ENCODE peak calls at places on chromosomes 6 and 20, in six cellular contexts. One of them, this sample, is unnamed.

GRCh38 chr20:35757098-35757705 is 14.6 kb upstream of the PHF20 start:
- DNase-seq in mesenchymal stem cell: peak; percentile 60
- DNase-seq in H1: no peak
- DNase-seq in IMR-90: no peak
- DNase-seq in H9: no peak
- DNase-seq in trophoblast cell: no peak
- DNase-seq in this sample: no peak

GRCh38 chr6:144265061-144265357 is 20.1 kb upstream of the UTRN start:
- DNase-seq in mesenchymal stem cell: peak; percentile 30
- DNase-seq in H1: no peak
- DNase-seq in IMR-90: peak; percentile 35
- DNase-seq in H9: no peak
- DNase-seq in trophoblast cell: peak; percentile 79
- DNase-seq in this sample: no peak

GRCh38 chr6:157314705-157315321 is 8.5 kb downstream of the TMEM242 start:
- DNase-seq in mesenchymal stem cell: peak; percentile 76
- DNase-seq in H1: no peak
- DNase-seq in IMR-90: peak; percentile 85
- DNase-seq in H9: no peak
- DNase-seq in trophoblast cell: peak; percentile 53
- DNase-seq in this sample: peak; percentile 44

GRCh38 chr6:80690611-80691090 is 584.2 kb downstream of the BCKDHB start:
- DNase-seq in mesenchymal stem cell: peak; percentile 92
- DNase-seq in H1: no peak
- DNase-seq in IMR-90: peak; percentile 51
- DNase-seq in H9: no peak
- DNase-seq in trophoblast cell: no peak
- DNase-seq in this sample: no peak

GRCh38 chr6:35087361-35088280 is 53.5 kb downstream of the TCP11 start:
- DNase-seq in mesenchymal stem cell: no peak
- DNase-seq in H1: no peak
- DNase-seq in IMR-90: no peak
- DNase-seq in H9: peak; percentile 20
- DNase-seq in trophoblast cell: no peak
- DNase-seq in this sample: no peak

GRCh38 chr6:112254921-112255320 is 554 bp upstream of the LAMA4 start:
- DNase-seq in mesenchymal stem cell: no peak
- DNase-seq in H1: no peak
- DNase-seq in IMR-90: no peak
- DNase-seq in H9: no peak
- DNase-seq in trophoblast cell: no peak
- DNase-seq in this sample: no peak

GRCh38 chr6:47076422-47077344 is 34.6 kb upstream of the ADGRF1 start:
- DNase-seq in mesenchymal stem cell: peak; percentile 84
- DNase-seq in H1: no peak
- DNase-seq in IMR-90: no peak
- DNase-seq in H9: no peak
- DNase-seq in trophoblast cell: no peak
- DNase-seq in this sample: no peak

GRCh38 chr20:33730946-33731692 is 677 bp upstream of the ZNF341 start:
- DNase-seq in mesenchymal stem cell: no peak
- DNase-seq in H1: no peak
- DNase-seq in IMR-90: no peak
- DNase-seq in H9: no peak
- DNase-seq in trophoblast cell: no peak
- DNase-seq in this sample: no peak

GRCh38 chr6:118667988-118668387 is 16.6 kb upstream of the CEP85L start:
- DNase-seq in mesenchymal stem cell: peak; percentile 41
- DNase-seq in H1: no peak
- DNase-seq in IMR-90: peak; percentile 29
- DNase-seq in H9: no peak
- DNase-seq in trophoblast cell: no peak
- DNase-seq in this sample: no peak

GRCh38 chr6:15475872-15476271 is 187.0 kb downstream of the DTNBP1 start:
- DNase-seq in mesenchymal stem cell: no peak
- DNase-seq in H1: no peak
- DNase-seq in IMR-90: no peak
- DNase-seq in H9: no peak
- DNase-seq in trophoblast cell: no peak
- DNase-seq in this sample: no peak

GRCh38 chr6:145968051-145968450 is 3.9 kb upstream of the SHPRH start:
- DNase-seq in mesenchymal stem cell: no peak
- DNase-seq in H1: no peak
- DNase-seq in IMR-90: no peak
- DNase-seq in H9: no peak
- DNase-seq in trophoblast cell: no peak
- DNase-seq in this sample: no peak

DNA sequence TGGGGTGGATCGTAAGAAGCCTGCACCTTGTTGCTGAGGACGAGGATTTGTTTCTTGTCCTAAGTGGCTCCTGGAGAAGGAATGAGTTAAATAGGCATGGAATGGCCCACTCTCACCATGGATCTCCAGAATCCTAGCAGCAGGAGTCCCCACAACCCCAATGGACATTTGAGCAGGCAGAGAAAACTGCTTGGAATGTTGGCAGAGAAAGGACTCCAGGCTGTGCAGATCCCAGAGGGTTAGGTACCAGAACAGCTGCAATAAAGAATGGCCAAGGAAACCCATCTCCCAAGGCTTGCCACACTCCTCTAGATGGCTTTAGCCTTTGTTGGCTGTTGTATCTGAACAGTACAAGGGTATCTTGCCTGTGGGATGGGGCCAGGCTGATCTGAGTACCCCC is 1415.7 kb upstream of the ADGRB3 start:
- DNase-seq in mesenchymal stem cell: no peak
- DNase-seq in H1: no peak
- DNase-seq in IMR-90: no peak
- DNase-seq in H9: no peak
- DNase-seq in trophoblast cell: no peak
- DNase-seq in this sample: no peak
- H4K91ac ChIP-seq in mesenchymal stem cell: no peak overlapping the region
- H4K91ac ChIP-seq in H1: no peak overlapping the region
- H4K91ac ChIP-seq in IMR-90: no peak overlapping the region
- H4K91ac ChIP-seq in H9: no peak overlapping the region
- H4K91ac ChIP-seq in trophoblast cell: no peak overlapping the region
- H4K91ac ChIP-seq in this sample: no peak overlapping the region

GRCh38 chr20:53161473-53161872 is 189.3 kb downstream of the TSHZ2 start:
- DNase-seq in mesenchymal stem cell: no peak
- DNase-seq in H1: no peak
- DNase-seq in IMR-90: no peak
- DNase-seq in H9: no peak
- DNase-seq in trophoblast cell: peak; percentile 91
- DNase-seq in this sample: no peak

GRCh38 chr20:53157443-53158408 is 185.6 kb downstream of the TSHZ2 start:
- DNase-seq in mesenchymal stem cell: peak; percentile 22
- DNase-seq in H1: peak; percentile 47
- DNase-seq in IMR-90: peak; percentile 53
- DNase-seq in H9: peak; percentile 83
- DNase-seq in trophoblast cell: peak; percentile 87
- DNase-seq in this sample: peak; percentile 20

GRCh38 chr20:53161073-53161472 is 188.9 kb downstream of the TSHZ2 start:
- DNase-seq in mesenchymal stem cell: no peak
- DNase-seq in H1: no peak
- DNase-seq in IMR-90: no peak
- DNase-seq in H9: no peak
- DNase-seq in trophoblast cell: peak; percentile 77
- DNase-seq in this sample: no peak

GRCh38 chr20:53162251-53162835 is 190.2 kb downstream of the TSHZ2 start:
- DNase-seq in mesenchymal stem cell: peak; percentile 68
- DNase-seq in H1: no peak
- DNase-seq in IMR-90: peak; percentile 47
- DNase-seq in H9: peak; percentile 77
- DNase-seq in trophoblast cell: peak; percentile 90
- DNase-seq in this sample: peak; percentile 48

DNA sequence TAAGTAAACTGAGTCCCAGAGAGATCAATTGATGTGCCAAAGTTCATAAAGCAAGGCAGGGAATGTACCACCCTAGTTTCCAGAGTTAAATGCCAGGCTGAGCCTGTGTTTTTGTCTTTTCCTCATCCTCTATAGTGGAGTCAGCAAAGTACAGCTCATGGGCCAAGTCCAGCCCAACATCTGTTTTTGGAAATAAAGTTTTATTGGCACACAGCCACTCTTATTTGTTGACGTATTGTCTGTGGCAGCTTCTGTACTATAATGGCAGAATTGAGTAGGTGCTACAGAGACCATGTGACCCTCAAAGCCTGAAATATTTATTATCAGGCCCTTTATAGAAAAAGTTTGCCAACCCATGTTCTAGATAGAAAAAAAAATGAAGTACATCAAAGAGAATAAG is 187.0 kb downstream of the TSHZ2 start:
- DNase-seq in mesenchymal stem cell: no peak
- DNase-seq in H1: no peak
- DNase-seq in IMR-90: no peak
- DNase-seq in H9: no peak
- DNase-seq in trophoblast cell: no peak
- DNase-seq in this sample: no peak
- H4K91ac ChIP-seq in mesenchymal stem cell: no peak overlapping the region
- H4K91ac ChIP-seq in H1: no peak overlapping the region
- H4K91ac ChIP-seq in IMR-90: no peak overlapping the region
- H4K91ac ChIP-seq in H9: no peak overlapping the region
- H4K91ac ChIP-seq in trophoblast cell: no peak overlapping the region
- H4K91ac ChIP-seq in this sample: no peak overlapping the region

DNA sequence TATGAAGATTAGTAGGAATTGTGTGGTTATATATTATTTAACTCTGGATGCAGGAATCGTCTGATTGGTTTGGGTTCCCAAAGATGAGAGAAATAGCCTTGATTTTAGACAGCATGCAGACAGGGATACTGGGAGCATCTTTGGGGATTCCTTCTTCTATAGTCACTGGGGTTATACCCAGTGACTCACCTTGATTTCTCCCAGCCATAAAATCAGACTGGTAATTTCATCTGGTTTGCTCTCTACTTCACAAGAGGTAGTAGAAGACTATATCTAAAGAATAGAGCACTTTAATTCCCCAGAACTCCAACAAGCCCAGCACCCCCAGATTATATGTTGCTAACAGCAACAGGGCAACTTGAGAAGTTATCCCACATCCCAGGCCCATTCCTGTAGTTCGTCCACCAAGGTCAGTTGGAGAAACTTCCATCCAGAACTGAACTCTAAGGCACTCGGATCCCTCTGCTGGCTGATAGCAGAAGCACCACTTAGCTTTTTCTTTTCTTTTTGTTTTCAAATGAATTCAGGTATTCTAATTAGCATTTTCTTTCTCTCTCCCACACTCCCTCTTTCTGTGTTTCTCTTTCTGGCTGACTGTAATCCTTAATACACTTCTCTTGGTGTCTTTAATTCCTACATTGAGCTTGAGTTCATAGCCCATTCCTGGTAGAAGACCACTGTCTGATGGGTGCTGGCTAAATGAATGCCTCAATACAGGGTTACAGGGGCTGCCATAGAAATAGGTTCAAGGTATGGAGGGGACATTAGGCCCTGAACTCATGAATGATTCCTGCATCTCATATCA is 20.4 kb upstream of the EFHC1 start:
- DNase-seq in mesenchymal stem cell: peak; percentile 68
- DNase-seq in H1: no peak
- DNase-seq in IMR-90: peak; percentile 70
- DNase-seq in H9: peak; percentile 55
- DNase-seq in trophoblast cell: peak; percentile 78
- DNase-seq in this sample: peak; percentile 54
- H4K91ac ChIP-seq in mesenchymal stem cell: no peak overlapping the region
- H4K91ac ChIP-seq in H1: no peak overlapping the region
- H4K91ac ChIP-seq in IMR-90: no peak overlapping the region
- H4K91ac ChIP-seq in H9: no peak overlapping the region
- H4K91ac ChIP-seq in trophoblast cell: no peak overlapping the region
- H4K91ac ChIP-seq in this sample: no peak overlapping the region

GRCh38 chr6:133241901-133242760 is 974 bp downstream of the EYA4 start:
- DNase-seq in mesenchymal stem cell: peak; percentile 60
- DNase-seq in H1: no peak
- DNase-seq in IMR-90: peak; percentile 66
- DNase-seq in H9: peak; percentile 52
- DNase-seq in trophoblast cell: no peak
- DNase-seq in this sample: peak; percentile 46

GRCh38 chr6:133241088-133241900 is at the start of gene EYA4:
- DNase-seq in mesenchymal stem cell: peak; percentile 52
- DNase-seq in H1: no peak
- DNase-seq in IMR-90: peak; percentile 74
- DNase-seq in H9: peak; percentile 52
- DNase-seq in trophoblast cell: no peak
- DNase-seq in this sample: peak; percentile 59

GRCh38 chr6:133243723-133244122 is 2.6 kb downstream of the EYA4 start:
- DNase-seq in mesenchymal stem cell: no peak
- DNase-seq in H1: no peak
- DNase-seq in IMR-90: no peak
- DNase-seq in H9: no peak
- DNase-seq in trophoblast cell: no peak
- DNase-seq in this sample: no peak

GRCh38 chr6:133244502-133244901 is 3.3 kb downstream of the EYA4 start:
- DNase-seq in mesenchymal stem cell: no peak
- DNase-seq in H1: no peak
- DNase-seq in IMR-90: no peak
- DNase-seq in H9: no peak
- DNase-seq in trophoblast cell: no peak
- DNase-seq in this sample: no peak

DNA sequence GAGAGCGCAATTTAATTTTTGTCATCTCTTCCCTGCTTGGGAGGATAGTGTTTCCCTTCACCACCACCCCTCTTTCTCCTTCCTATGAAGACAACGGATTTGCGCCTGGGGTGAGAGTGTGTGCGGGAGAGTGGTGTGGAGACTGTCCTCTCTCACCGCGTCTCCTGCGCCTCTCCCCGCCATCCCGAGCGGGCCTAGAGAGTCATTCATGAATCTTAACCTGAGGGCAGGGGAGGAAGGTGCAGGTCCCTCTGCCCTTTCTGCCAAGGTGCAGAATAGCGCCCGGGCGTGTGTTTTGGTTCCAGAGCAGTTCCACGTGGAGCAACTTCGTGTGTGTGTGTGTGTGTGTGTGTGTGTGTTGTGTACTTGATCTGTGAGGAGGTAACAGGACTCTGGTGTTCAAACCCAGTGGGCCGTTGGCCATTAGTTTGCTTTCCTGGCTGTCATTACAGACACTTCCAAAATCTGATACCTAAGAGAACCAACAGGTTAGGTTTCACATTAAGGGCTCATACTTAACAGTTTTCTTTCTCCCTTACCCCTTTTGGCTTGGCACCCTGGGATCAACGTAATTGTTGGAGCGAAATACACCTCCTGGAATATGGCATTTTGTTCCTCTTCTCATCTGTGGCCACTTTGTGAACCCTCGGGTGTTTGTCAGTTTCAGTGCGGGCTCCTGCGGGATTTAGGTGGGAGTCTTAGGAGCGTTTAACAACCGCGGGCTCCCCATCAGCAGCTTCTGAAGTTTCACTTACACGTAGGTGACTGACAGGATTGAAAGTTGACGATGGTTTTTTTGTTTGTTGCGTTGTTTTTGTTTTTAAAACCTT is 1.8 kb downstream of the EYA4 start:
- DNase-seq in mesenchymal stem cell: peak; percentile 33
- DNase-seq in H1: no peak
- DNase-seq in IMR-90: peak; percentile 26
- DNase-seq in H9: peak; percentile 52
- DNase-seq in trophoblast cell: no peak
- DNase-seq in this sample: peak; percentile 35
- H4K91ac ChIP-seq in mesenchymal stem cell: no peak overlapping the region
- H4K91ac ChIP-seq in H1: no peak overlapping the region
- H4K91ac ChIP-seq in IMR-90: peak overlapping the region; percentile 60
- H4K91ac ChIP-seq in H9: no peak overlapping the region
- H4K91ac ChIP-seq in trophoblast cell: no peak overlapping the region
- H4K91ac ChIP-seq in this sample: no peak overlapping the region

GRCh38 chr6:154461348-154461747 is 49.1 kb downstream of the CNKSR3 start:
- DNase-seq in mesenchymal stem cell: no peak
- DNase-seq in H1: no peak
- DNase-seq in IMR-90: no peak
- DNase-seq in H9: no peak
- DNase-seq in trophoblast cell: no peak
- DNase-seq in this sample: no peak
- H4K91ac ChIP-seq in mesenchymal stem cell: no peak overlapping the region
- H4K91ac ChIP-seq in H1: no peak overlapping the region
- H4K91ac ChIP-seq in IMR-90: no peak overlapping the region
- H4K91ac ChIP-seq in H9: no peak overlapping the region
- H4K91ac ChIP-seq in trophoblast cell: no peak overlapping the region
- H4K91ac ChIP-seq in this sample: no peak overlapping the region

This sample was measured in neuronal stem cell.